ENCODE peak calls at places on chromosomes 6 and 20, in nine cellular contexts. D, L, Z, Q, Y, O, U, I and M are unnamed samples.
A peak's percentile ranks its signal among the peaks of the same experiment; 100 is the strongest.

GRCh38 chr6:108762394-108762793 is 85.8 kb upstream of the ARMC2 start:
- DNase-seq in D (no peak), L (no peak), Z (no peak), Q (no peak), Y (no peak), O (no peak), U (no peak), I (no peak), M (no peak)

GRCh38 chr6:149904661-149905370 is 6.9 kb upstream of the RAET1E start:
- DNase-seq in D (no peak), L (no peak), Z (no peak), Q (no peak), Y (no peak), O (no peak), U (peak; percentile 59), I (no peak), M (no peak)

GRCh38 chr6:134663800-134664535 is 285.9 kb downstream of the ALDH8A1 start:
- DNase-seq in D (no peak), L (no peak), Z (no peak), Q (no peak), Y (peak; percentile 41), O (no peak), U (no peak), I (no peak), M (no peak)

GRCh38 chr20:47905628-47906487 is 120.6 kb upstream of the SULF2 start:
- DNase-seq in D (no peak), L (no peak), Z (no peak), Q (no peak), Y (no peak), O (no peak), U (no peak), I (no peak), M (no peak)

GRCh38 chr6:169568314-169569087 is 133.3 kb downstream of the WDR27 start:
- DNase-seq in D (no peak), L (no peak), Z (no peak), Q (no peak), Y (no peak), O (no peak), U (no peak), I (no peak), M (no peak)

GRCh38 chr6:85493389-85493788 is 43.5 kb downstream of the NT5E start:
- DNase-seq in D (no peak), L (no peak), Z (no peak), Q (no peak), Y (no peak), O (no peak), U (no peak), I (no peak), M (no peak)

GRCh38 chr6:56363796-56364195 is 116.4 kb upstream of the COL21A1 start:
- DNase-seq in D (no peak), L (no peak), Z (no peak), Q (no peak), Y (no peak), O (no peak), U (no peak), I (no peak), M (no peak)

GRCh38 chr6:10310826-10311225 is 104.0 kb downstream of the TFAP2A start:
- DNase-seq in D (no peak), L (no peak), Z (no peak), Q (no peak), Y (no peak), O (no peak), U (no peak), I (peak; percentile 13), M (peak; percentile 15)

GRCh38 chr20:44532981-44533331 is 11.1 kb upstream of the SERINC3 start:
- DNase-seq in D (peak; percentile 39), L (no peak), Z (no peak), Q (no peak), Y (peak; percentile 42), O (no peak), U (no peak), I (no peak), M (no peak)

GRCh38 chr6:71965404-71965803 is 79.1 kb downstream of the RIMS1 start:
- DNase-seq in D (no peak), L (no peak), Z (no peak), Q (no peak), Y (no peak), O (no peak), U (no peak), I (peak; percentile 20), M (no peak)

GRCh38 chr6:134529921-134530320 is 212.0 kb upstream of the SGK1 start:
- DNase-seq in D (no peak), L (no peak), Z (no peak), Q (no peak), Y (peak; percentile 34), O (no peak), U (no peak), I (peak; percentile 21), M (no peak)

DNA sequence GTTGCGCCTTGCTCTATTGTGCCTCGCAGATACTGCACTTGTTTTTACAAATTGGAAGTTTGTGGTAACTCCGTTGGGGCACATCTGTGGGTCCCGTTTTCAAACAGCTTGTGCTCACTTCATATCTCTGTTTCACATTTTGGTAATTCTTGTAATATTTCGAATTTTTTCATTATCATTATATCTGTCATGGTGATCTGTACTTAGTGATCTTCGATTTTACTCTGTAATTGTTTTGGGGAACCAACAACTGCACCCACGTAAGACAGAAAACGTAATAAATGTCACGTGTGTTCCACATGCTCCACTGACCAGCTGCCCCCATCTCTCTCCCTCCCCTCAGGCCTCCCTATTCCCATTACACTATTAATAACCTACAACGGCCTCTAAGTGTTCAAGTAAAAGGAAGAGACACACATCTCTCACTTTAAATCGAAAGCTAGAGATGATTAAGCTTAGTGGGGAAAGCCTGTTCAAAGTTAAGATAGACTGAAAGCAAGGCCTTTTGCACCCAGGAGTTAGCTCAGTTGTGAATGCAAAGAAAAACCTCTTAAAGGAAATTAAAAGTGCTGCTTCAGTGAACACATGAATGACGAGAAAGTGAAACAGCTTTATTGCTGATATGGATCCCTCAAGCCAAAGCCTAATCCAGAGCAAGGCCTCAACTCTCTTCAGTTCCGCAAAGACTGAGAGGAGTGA is 26.9 kb downstream of the TTLL2 start:
- DNase-seq in D (no peak), L (no peak), Z (no peak), Q (no peak), Y (no peak), O (no peak), U (no peak), I (no peak), M (no peak)
- H3K4me3 ChIP-seq in D (no peak overlapping the region), L (peak overlapping the region; percentile 45), Z (no peak overlapping the region), Q (peak overlapping the region; percentile 47), Y (no peak overlapping the region), O (peak overlapping the region; percentile 56), U (peak overlapping the region; percentile 47), I (no peak overlapping the region), M (peak overlapping the region; percentile 40)

DNA sequence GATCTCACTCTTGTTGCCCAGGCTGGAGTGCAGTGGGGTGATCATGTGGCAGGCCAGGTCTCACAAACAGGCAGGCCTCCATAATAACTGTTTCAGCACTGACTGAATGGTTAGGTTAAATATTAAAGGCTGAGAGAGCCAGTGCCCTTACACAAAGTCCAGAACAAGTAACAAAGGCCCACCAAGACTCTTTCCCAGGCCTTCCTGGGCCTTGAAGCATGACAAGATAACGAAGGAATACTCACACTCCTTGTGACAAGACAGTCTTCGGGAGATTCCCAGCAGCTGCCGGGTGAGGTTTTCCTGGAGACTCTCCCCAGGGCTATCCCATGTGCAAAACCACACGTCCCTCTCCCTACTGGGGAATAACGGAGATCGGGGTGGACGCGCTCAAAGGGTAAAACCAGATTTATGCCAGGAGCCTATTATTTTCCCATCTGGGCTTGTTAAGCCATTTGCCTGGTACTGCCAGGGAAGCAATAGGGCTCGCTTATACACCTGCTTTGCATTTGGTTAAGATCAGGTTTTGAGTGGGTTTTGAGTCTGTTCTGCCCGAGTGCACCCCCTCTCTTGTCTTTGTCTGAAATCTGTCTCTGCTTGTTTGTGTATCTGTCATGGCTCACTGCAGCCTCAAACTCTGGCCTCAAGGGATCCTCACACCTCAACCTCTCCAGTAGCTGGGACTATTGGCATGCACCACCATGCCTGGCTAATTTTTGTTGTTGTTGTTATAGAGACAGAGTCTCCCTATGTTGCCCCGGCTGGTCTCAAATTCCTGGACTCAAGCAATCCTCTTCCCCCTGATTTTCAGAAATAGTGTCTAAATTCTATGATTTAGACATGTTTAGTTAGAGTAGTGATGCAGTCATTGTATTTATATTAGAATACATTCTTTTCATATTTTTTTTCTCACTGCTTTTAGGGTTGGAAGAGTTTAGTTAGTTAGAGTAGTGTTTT is 1.4 kb upstream of the ENPP3 start:
- DNase-seq in D (no peak), L (no peak), Z (no peak), Q (no peak), Y (no peak), O (no peak), U (no peak), I (no peak), M (peak; percentile 91)
- H3K4me3 ChIP-seq in D (no peak overlapping the region), L (no peak overlapping the region), Z (no peak overlapping the region), Q (no peak overlapping the region), Y (no peak overlapping the region), O (no peak overlapping the region), U (no peak overlapping the region), I (no peak overlapping the region), M (peak overlapping the region; percentile 3)

GRCh38 chr6:43924222-43924702 is 154.3 kb downstream of the VEGFA start:
- DNase-seq in D (no peak), L (no peak), Z (no peak), Q (no peak), Y (no peak), O (peak; percentile 56), U (peak; percentile 86), I (no peak), M (no peak)
- H3K4me3 ChIP-seq in D (no peak overlapping the region), L (no peak overlapping the region), Z (no peak overlapping the region), Q (no peak overlapping the region), Y (no peak overlapping the region), O (no peak overlapping the region), U (no peak overlapping the region), I (no peak overlapping the region), M (no peak overlapping the region)

GRCh38 chr6:31624070-31624469 is 3.6 kb downstream of the PRRC2A start:
- DNase-seq in D (no peak), L (no peak), Z (no peak), Q (no peak), Y (no peak), O (no peak), U (no peak), I (no peak), M (no peak)

GRCh38 chr6:31621991-31622390 is 1.5 kb downstream of the PRRC2A start:
- DNase-seq in D (peak; percentile 11), L (no peak), Z (no peak), Q (no peak), Y (no peak), O (no peak), U (no peak), I (peak; percentile 49), M (no peak)

GRCh38 chr6:31620586-31621319 is at the start of gene PRRC2A:
- DNase-seq in D (peak; percentile 82), L (peak; percentile 95), Z (no peak), Q (peak; percentile 95), Y (no peak), O (no peak), U (peak; percentile 98), I (peak; percentile 83), M (no peak)

GRCh38 chr6:31621320-31621939 is 915 bp downstream of the PRRC2A start:
- DNase-seq in D (no peak), L (no peak), Z (no peak), Q (no peak), Y (no peak), O (no peak), U (no peak), I (no peak), M (no peak)

GRCh38 chr6:31622678-31623077 is 2.2 kb downstream of the PRRC2A start:
- DNase-seq in D (no peak), L (no peak), Z (no peak), Q (no peak), Y (no peak), O (peak; percentile 66), U (no peak), I (no peak), M (no peak)
- H3K4me3 ChIP-seq in D (no peak overlapping the region), L (peak overlapping the region; percentile 96), Z (peak overlapping the region; percentile 54), Q (no peak overlapping the region), Y (no peak overlapping the region), O (no peak overlapping the region), U (no peak overlapping the region), I (peak overlapping the region; percentile 97), M (peak overlapping the region; percentile 94)